ENCODE peak calls at places on chromosomes 16 and 17, in seven cellular contexts. G is neural progenitor cell, C is heart left ventricle, R is IMR-90, J is AG04449, Q is ovary, H is fibroblast of the aortic adventitia. L is an unnamed sample.

GRCh38 chr17:46942441-46943217 is 19.7 kb downstream of the GOSR2 start:
- DNase-seq in H (peak; percentile 83), R (peak; percentile 75), J (no peak), C (peak; percentile 65), G (peak; percentile 86), Q (peak; percentile 70), L (peak; percentile 76)

GRCh38 chr17:19016297-19016696 is 11.7 kb upstream of the FAM83G start:
- DNase-seq in J (no peak), H (no peak), Q (no peak), G (no peak), R (no peak), C (no peak), L (no peak)

GRCh38 chr17:57530508-57530907 is 214.6 kb downstream of the CCDC182 start:
- DNase-seq in J (no peak), G (no peak), R (peak; percentile 24), Q (no peak), C (no peak), H (no peak), L (peak; percentile 50)

GRCh38 chr17:48541574-48542113 is 3.3 kb downstream of the HOXB2 start:
- DNase-seq in C (peak; percentile 56), G (peak; percentile 53), J (no peak), Q (peak; percentile 26), R (peak; percentile 69), H (peak; percentile 87), L (peak; percentile 89)

GRCh38 chr17:78892520-78892919 is 10.5 kb downstream of the CEP295NL start:
- DNase-seq in H (no peak), Q (no peak), C (no peak), R (no peak), G (no peak), J (no peak), L (no peak)

GRCh38 chr17:39854909-39855308 is 9.2 kb downstream of the IKZF3 start:
- DNase-seq in R (no peak), G (no peak), C (no peak), H (no peak), Q (no peak), J (no peak), L (no peak)

GRCh38 chr16:56257666-56258359 is 66.5 kb downstream of the GNAO1 start:
- DNase-seq in R (no peak), J (no peak), H (no peak), G (no peak), Q (no peak), C (peak; percentile 55), L (no peak)

GRCh38 chr16:76518791-76519190 is 241.6 kb downstream of the CNTNAP4 start:
- DNase-seq in H (no peak), R (no peak), J (no peak), C (no peak), G (peak; percentile 49), Q (no peak), L (no peak)

GRCh38 chr17:31508310-31509094 is 117.0 kb downstream of the RAB11FIP4 start:
- DNase-seq in Q (no peak), R (peak; percentile 8), J (no peak), H (no peak), G (peak; percentile 36), C (no peak), L (no peak)

GRCh38 chr16:71658771-71659170 is 32.8 kb downstream of the MARVELD3 start:
- DNase-seq in Q (no peak), G (no peak), C (no peak), R (no peak), J (no peak), H (no peak), L (no peak)

GRCh38 chr17:59829217-59830006 is 63.3 kb downstream of the TUBD1 start:
- DNase-seq in R (peak; percentile 98), G (no peak), J (peak; percentile 98), C (peak; percentile 56), Q (no peak), H (peak; percentile 99), L (peak; percentile 98)

GRCh38 chr17:43908111-43908721 is 880 bp upstream of the MPP2 start:
- DNase-seq in Q (peak; percentile 70), R (peak; percentile 65), H (peak; percentile 83), G (peak; percentile 85), C (peak; percentile 74), J (no peak), L (peak; percentile 74)

GRCh38 chr16:6611535-6611934 is 721.1 kb upstream of the RBFOX1 start:
- DNase-seq in R (no peak), C (no peak), J (no peak), G (peak; percentile 27), Q (no peak), H (no peak), L (no peak)

GRCh38 chr17:48378696-48379095 is 51.3 kb downstream of the SKAP1 start:
- DNase-seq in C (no peak), Q (no peak), J (no peak), R (no peak), H (no peak), G (no peak), L (no peak)

GRCh38 chr16:88553739-88554138 is 16.5 kb upstream of the ZC3H18 start:
- DNase-seq in Q (no peak), R (no peak), J (no peak), G (no peak), C (no peak), H (no peak), L (no peak)

GRCh38 chr16:81551141-81551808 is 106.7 kb downstream of the CMIP start:
- DNase-seq in R (peak; percentile 70), H (peak; percentile 30), G (no peak), Q (no peak), J (no peak), C (no peak), L (peak; percentile 70)

GRCh38 chr16:75471723-75472634 is 7.5 kb upstream of the TMEM170A start:
- DNase-seq in J (peak; percentile 9), Q (peak; percentile 65), C (peak; percentile 56), R (peak; percentile 64), G (peak; percentile 69), H (peak; percentile 76), L (peak; percentile 59)

GRCh38 chr16:89324056-89325010 is 106.8 kb downstream of the ZNF778 start:
- DNase-seq in Q (no peak), G (no peak), J (no peak), C (no peak), H (peak; percentile 79), R (peak; percentile 92), L (peak; percentile 59)

GRCh38 chr16:88504489-88505404 is 51.7 kb downstream of the ZFPM1 start:
- DNase-seq in G (no peak), J (no peak), R (no peak), Q (no peak), C (no peak), H (no peak), L (no peak)

GRCh38 chr17:17144061-17144460 is 62.1 kb downstream of the PLD6 start:
- DNase-seq in H (no peak), C (no peak), Q (no peak), J (no peak), R (no peak), G (no peak), L (no peak)

GRCh38 chr17:9239821-9240658 is 218.7 kb downstream of the NTN1 start:
- DNase-seq in H (peak; percentile 53), R (peak; percentile 39), C (peak; percentile 82), Q (peak; percentile 79), J (no peak), G (peak; percentile 74), L (peak; percentile 71)

GRCh38 chr17:38746893-38747384 is 1.2 kb downstream of the PCGF2 start:
- DNase-seq in H (no peak), R (no peak), C (no peak), J (no peak), G (no peak), Q (no peak), L (no peak)

GRCh38 chr17:38747385-38748328 is 479 bp downstream of the PCGF2 start:
- DNase-seq in J (no peak), G (peak; percentile 80), C (peak; percentile 72), R (no peak), H (no peak), Q (peak; percentile 74), L (no peak)

GRCh38 chr17:38746004-38746892 is 1.9 kb downstream of the PCGF2 start:
- DNase-seq in R (no peak), G (no peak), C (no peak), H (no peak), J (no peak), Q (no peak), L (no peak)

GRCh38 chr17:38743556-38744171 is 4.5 kb downstream of the PCGF2 start:
- DNase-seq in G (no peak), Q (no peak), R (no peak), J (no peak), C (no peak), H (no peak), L (no peak)

DNA sequence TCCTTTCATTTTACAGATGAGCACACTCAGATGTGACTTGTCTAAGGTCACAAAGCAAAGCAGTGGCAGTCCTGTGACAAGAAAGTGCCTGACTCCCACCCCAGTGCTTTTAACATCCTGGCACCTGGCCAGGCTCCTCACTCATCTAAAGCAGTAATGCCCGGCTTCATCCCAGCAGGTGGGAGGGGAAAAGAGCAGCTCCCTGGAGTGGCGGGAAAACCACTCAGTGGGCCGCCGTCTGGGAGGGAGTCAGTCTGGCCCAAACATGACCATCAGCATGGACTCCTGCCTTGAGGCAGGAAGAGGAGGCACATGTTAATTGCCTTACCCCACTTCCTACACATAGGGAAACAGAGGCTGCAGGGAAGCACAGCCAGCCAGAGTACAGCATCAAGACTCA is 2.6 kb downstream of the PCGF2 start:
- DNase-seq in H (no peak), R (no peak), J (no peak), Q (peak; percentile 58), C (no peak), G (no peak), L (no peak)
- H3K4me3 ChIP-seq in H (peak overlapping the region; percentile 86), R (no peak overlapping the region), J (peak overlapping the region; percentile 88), Q (no peak overlapping the region), C (no peak overlapping the region), G (no peak overlapping the region), L (peak overlapping the region; percentile 86)

GRCh38 chr16:85840395-85840794 is 40.9 kb downstream of the COX4I1 start:
- DNase-seq in Q (no peak), R (no peak), C (no peak), G (no peak), H (no peak), J (no peak), L (no peak)
- TF ChIP-seq CTCF in Q (no peak), R (no peak), C (no peak), G (no peak), H (no peak), J (no peak), L (no peak)

DNA sequence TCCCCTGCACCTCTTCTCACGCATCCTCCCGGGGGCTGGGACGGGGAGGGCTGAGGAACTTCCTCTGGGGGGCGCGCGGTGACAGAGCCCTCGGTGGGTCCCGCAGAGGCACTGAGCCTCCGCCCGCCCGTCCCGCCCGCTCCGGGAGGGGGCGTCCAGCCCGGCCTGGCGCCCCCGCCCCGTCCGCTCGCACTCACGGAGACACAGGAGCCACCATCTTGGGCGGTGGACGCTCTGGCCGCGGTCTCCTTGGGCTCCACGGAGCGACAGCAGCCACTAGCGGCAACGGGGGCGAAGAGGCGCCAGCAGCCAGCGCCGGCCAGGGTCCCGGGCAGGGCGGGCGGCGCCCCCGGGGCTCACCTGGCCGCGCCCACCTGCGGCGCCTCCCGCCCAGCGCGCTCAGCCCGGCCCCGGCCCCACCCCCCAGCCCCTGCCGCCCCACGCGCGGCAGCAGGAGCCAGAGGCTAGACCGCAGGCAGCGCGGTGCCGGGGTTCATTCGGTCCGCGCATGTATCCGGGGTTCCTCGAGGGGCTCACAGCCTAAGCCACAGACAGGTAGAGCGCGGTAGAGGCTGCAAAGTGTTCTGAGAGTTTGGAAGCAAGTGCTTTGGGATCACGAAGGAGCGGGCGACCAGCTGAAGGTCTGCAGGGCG is at the start of gene C17orf113:
- DNase-seq in G (peak; percentile 88), R (no peak), H (no peak), J (no peak), C (peak; percentile 55), Q (peak; percentile 57), L (peak; percentile 21)
- H3K4me3 ChIP-seq in G (peak within 1 kb of the TSS; percentile 82), R (peak within 1 kb of the TSS; percentile 50), H (peak within 1 kb of the TSS; percentile 55), J (peak within 1 kb of the TSS; percentile 55), C (peak within 1 kb of the TSS; percentile 73), Q (peak within 1 kb of the TSS; percentile 79), L (peak within 1 kb of the TSS; percentile 46)

GRCh38 chr17:34378664-34379101 is 15.7 kb upstream of the CCL1 start:
- DNase-seq in Q (no peak), R (no peak), C (no peak), H (peak; percentile 30), G (no peak), J (no peak), L (no peak)
- TF ChIP-seq CTCF in Q (no peak), R (no peak), C (no peak), H (peak; percentile 5), G (no peak), J (no peak), L (no peak)

L was measured in AG10803.